ENCODE peak calls at places on chromosomes 11 and 22, in ten cellular contexts. J is left kidney, L is GM06990, B is ELF-1, Q is T-helper 9 cell, O is heart left ventricle, Y is KG1, D is head of caudate nucleus, T is NCI-H2171 treated with DMSO at 0.1 percent for 48 hours, F is upper lobe of right lung. H is an unnamed sample.

GRCh38 chr11:62980133-62980760 is 4.5 kb downstream of the SLC22A6 start:
- DNase-seq in Q (no peak), Y (no peak), J (peak), O (no peak), F (no peak), B (no peak), L (no peak), T (no peak), D (no peak), H (no peak)

GRCh38 chr11:80320226-80320625 is 879.4 kb upstream of the TENM4 start:
- DNase-seq in T (no peak), L (no peak), Y (no peak), D (no peak), O (no peak), J (no peak), B (no peak), F (no peak), Q (no peak), H (no peak)

GRCh38 chr11:117809236-117810055 is 12.4 kb upstream of the DSCAML1 start:
- DNase-seq in Y (no peak), T (peak), F (peak), L (no peak), Q (no peak), J (peak), B (peak), O (peak), D (peak), H (peak)

GRCh38 chr11:105193260-105193659 is 53.7 kb upstream of the CARD18 start:
- DNase-seq in O (no peak), Q (no peak), Y (no peak), L (no peak), F (no peak), D (no peak), B (no peak), J (no peak), T (no peak), H (no peak)

GRCh38 chr11:61581030-61581928 is at the start of gene SYT7:
- DNase-seq in O (peak), Y (peak), T (peak), F (peak), D (peak), Q (peak), J (peak), B (peak), L (peak), H (peak)

GRCh38 chr22:43876866-43877509 is 14.7 kb upstream of the SULT4A1 start:
- DNase-seq in T (no peak), B (peak), J (no peak), Y (no peak), F (peak), Q (no peak), O (no peak), L (no peak), D (no peak), H (no peak)

GRCh38 chr11:57336111-57336666 is 497 bp upstream of the SSRP1 start:
- DNase-seq in Q (peak), O (no peak), J (no peak), F (no peak), D (no peak), B (no peak), Y (no peak), L (no peak), T (no peak), H (no peak)

GRCh38 chr11:69138265-69138664 is 17.5 kb upstream of the SMIM38 start:
- DNase-seq in L (no peak), F (peak), Y (no peak), O (no peak), B (peak), D (no peak), Q (no peak), T (no peak), J (no peak), H (no peak)

GRCh38 chr11:72378704-72379383 is 55.5 kb downstream of the CLPB start:
- DNase-seq in L (no peak), J (no peak), D (peak), F (no peak), O (peak), Y (no peak), T (no peak), Q (no peak), B (no peak), H (no peak)

GRCh38 chr11:108069947-108070346 is 51.4 kb upstream of the ACAT1 start:
- DNase-seq in D (no peak), Q (no peak), B (no peak), Y (no peak), J (no peak), L (peak), O (no peak), T (no peak), F (no peak), H (no peak)

GRCh38 chr11:8905528-8906165 is 5.3 kb upstream of the AKIP1 start:
- DNase-seq in F (no peak), O (no peak), D (no peak), L (no peak), Q (no peak), Y (no peak), J (no peak), B (no peak), T (no peak), H (no peak)

GRCh38 chr22:20803696-20804324 is 29.9 kb downstream of the SERPIND1 start:
- DNase-seq in O (peak), T (peak), Y (no peak), J (peak), B (peak), L (no peak), Q (no peak), F (no peak), D (peak), H (peak)

GRCh38 chr11:116691779-116692178 is 81.0 kb downstream of the BUD13 start:
- DNase-seq in T (peak), D (peak), J (peak), L (peak), Y (peak), B (peak), F (no peak), Q (peak), O (no peak), H (peak)

GRCh38 chr11:116643521-116643920 is 129.3 kb downstream of the BUD13 start:
- DNase-seq in Y (no peak), D (no peak), B (no peak), O (no peak), Q (no peak), L (no peak), J (no peak), T (no peak), F (no peak), H (no peak)

GRCh38 chr11:114796954-114797721 is 118.8 kb downstream of the NXPE2 start:
- DNase-seq in Y (no peak), Q (no peak), F (no peak), O (peak), L (no peak), B (no peak), T (no peak), D (no peak), J (peak), H (no peak)

GRCh38 chr22:29871684-29872083 is 11.3 kb upstream of the MTMR3 start:
- DNase-seq in J (peak), O (no peak), D (peak), Q (no peak), B (peak), Y (no peak), L (no peak), F (no peak), T (peak), H (peak)

GRCh38 chr22:22578702-22579424 is 19.8 kb upstream of the PRAME start:
- DNase-seq in Q (no peak), B (no peak), L (no peak), D (no peak), O (peak), Y (no peak), J (peak), T (peak), F (no peak), H (peak)

GRCh38 chr11:59394186-59394585 is 32.0 kb downstream of the OR5A2 start:
- DNase-seq in B (no peak), Y (no peak), O (no peak), L (no peak), Q (no peak), F (no peak), T (no peak), J (no peak), D (no peak), H (no peak)

GRCh38 chr11:125457814-125458343 is 38.2 kb downstream of the FEZ1 start:
- DNase-seq in F (no peak), J (peak), B (peak), T (no peak), D (peak), O (peak), L (no peak), Y (no peak), Q (no peak), H (no peak)

H was measured in NCI-H82.